ENCODE peak calls at places on chromosomes 3 and 15, in six cellular contexts. F, H, A, Y, T and X are unnamed samples.

GRCh38 chr3:101970915-101971314 is 121.6 kb downstream of the NFKBIZ start:
- DNase-seq in F (no peak), H (no peak), A (no peak), Y (no peak), T (no peak), X (no peak)

GRCh38 chr15:75177360-75178071 is 24.2 kb upstream of the C15orf39 start:
- DNase-seq in F (no peak), H (no peak), A (no peak), Y (no peak), T (no peak), X (no peak)

GRCh38 chr15:58545307-58546065 is 113.7 kb downstream of the LIPC start:
- DNase-seq in F (no peak), H (no peak), A (peak; percentile 17), Y (no peak), T (no peak), X (no peak)

GRCh38 chr3:144235489-144235888 is 263.9 kb downstream of the DIPK2A start:
- DNase-seq in F (no peak), H (no peak), A (no peak), Y (no peak), T (no peak), X (no peak)

GRCh38 chr15:93929375-93930094 is 301.8 kb upstream of the MCTP2 start:
- DNase-seq in F (peak; percentile 14), H (peak; percentile 37), A (peak; percentile 60), Y (no peak), T (no peak), X (peak; percentile 75)

GRCh38 chr15:72197460-72198409 is at the start of gene GRAMD2A:
- DNase-seq in F (peak; percentile 89), H (peak; percentile 32), A (no peak), Y (no peak), T (no peak), X (peak; percentile 82)

GRCh38 chr3:89340431-89340830 is 233.0 kb downstream of the EPHA3 start:
- DNase-seq in F (no peak), H (no peak), A (no peak), Y (no peak), T (no peak), X (no peak)

GRCh38 chr3:184656991-184657669 is 54.7 kb downstream of the MAGEF1 start:
- DNase-seq in F (no peak), H (no peak), A (peak; percentile 71), Y (no peak), T (no peak), X (peak; percentile 87)

GRCh38 chr3:117131259-117131658 is 421.7 kb downstream of the TUSC7 start:
- DNase-seq in F (no peak), H (peak; percentile 18), A (no peak), Y (no peak), T (no peak), X (no peak)

GRCh38 chr3:184323696-184324095 is 9.3 kb downstream of the EIF4G1 start:
- DNase-seq in F (no peak), H (no peak), A (no peak), Y (no peak), T (no peak), X (no peak)

GRCh38 chr3:127671523-127672428 is 976 bp upstream of the ABTB1 start:
- DNase-seq in F (peak; percentile 32), H (peak; percentile 23), A (no peak), Y (peak; percentile 82), T (peak; percentile 23), X (no peak)

DNA sequence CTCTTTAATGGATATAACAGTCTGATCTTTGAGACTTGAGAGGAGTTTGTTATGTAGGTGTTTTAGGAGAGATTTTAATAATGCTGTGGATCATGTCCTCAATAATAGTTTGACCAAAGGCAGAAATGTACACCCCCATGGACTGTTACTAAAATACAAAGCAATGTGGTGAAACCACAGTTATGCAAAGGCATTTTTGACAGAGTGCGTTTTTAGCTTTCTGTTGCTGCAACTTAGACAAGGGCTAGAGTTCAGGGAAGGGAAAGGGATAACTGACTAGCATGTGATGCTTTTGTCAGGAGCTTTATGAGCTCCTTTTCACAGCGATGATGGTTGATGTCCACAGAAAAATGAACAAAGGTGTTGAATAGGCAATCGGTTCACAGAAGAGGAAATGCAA is 3.6 kb upstream of the STARD5 start:
- DNase-seq in F (no peak), H (no peak), A (peak; percentile 91), Y (no peak), T (no peak), X (no peak)
- H3K4me3 ChIP-seq in F (no peak overlapping the region), H (no peak overlapping the region), A (no peak overlapping the region), Y (no peak overlapping the region), T (no peak overlapping the region), X (no peak overlapping the region)

DNA sequence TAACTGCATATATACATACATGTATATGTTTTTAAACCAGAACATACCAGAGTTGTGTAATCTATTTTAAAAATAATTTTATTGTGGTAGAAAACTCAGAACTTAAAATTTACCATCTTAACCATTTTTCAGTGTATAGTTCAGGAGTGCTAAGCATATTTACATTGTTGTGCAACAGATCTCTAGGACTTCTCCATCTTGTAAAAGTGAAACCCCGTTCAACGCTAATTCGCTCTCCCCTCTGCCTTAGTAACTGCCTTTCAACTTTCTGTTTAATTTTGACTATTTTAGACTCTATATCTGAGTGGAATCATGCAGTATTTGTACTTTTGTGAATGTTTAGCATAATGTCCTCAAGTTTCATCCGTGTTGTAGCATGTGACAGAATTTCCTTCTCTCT is 51.8 kb upstream of the SSR3 start:
- DNase-seq in F (no peak), H (no peak), A (no peak), Y (no peak), T (no peak), X (no peak)
- H3K4me3 ChIP-seq in F (peak overlapping the region; percentile 56), H (peak overlapping the region; percentile 65), A (no peak overlapping the region), Y (no peak overlapping the region), T (no peak overlapping the region), X (no peak overlapping the region)

DNA sequence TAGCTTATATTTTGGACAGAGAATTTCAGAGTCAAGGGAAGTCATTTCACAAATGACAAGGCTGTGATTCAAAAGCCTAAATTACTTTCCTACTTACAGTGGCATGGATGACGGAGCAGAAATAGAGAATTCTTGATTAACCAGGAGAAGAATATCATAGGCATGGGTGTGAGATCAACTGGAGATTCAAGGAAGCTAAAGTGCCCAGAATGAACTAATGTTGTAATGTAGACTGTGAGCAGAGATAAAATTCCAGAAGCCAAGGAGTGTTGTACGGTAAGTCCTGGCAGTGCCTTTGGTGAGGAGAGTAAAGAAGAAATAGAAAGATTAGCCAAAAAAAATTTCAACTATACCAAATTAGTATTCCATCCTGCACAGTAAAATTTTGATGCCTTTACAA is 76.0 kb downstream of the ZBTB20 start:
- DNase-seq in F (no peak), H (no peak), A (no peak), Y (no peak), T (no peak), X (no peak)
- H3K4me3 ChIP-seq in F (no peak overlapping the region), H (peak overlapping the region; percentile 18), A (no peak overlapping the region), Y (no peak overlapping the region), T (no peak overlapping the region), X (no peak overlapping the region)

GRCh38 chr15:81303241-81304225 is 20.4 kb downstream of the STARD5 start:
- DNase-seq in F (peak; percentile 63), H (no peak), A (peak; percentile 18), Y (peak; percentile 62), T (no peak), X (peak; percentile 48)
- H3K4me3 ChIP-seq in F (no peak overlapping the region), H (no peak overlapping the region), A (no peak overlapping the region), Y (peak overlapping the region; percentile 61), T (peak overlapping the region; percentile 85), X (no peak overlapping the region)

GRCh38 chr3:16912400-16913263 is 27.9 kb downstream of the PLCL2 start:
- DNase-seq in F (no peak), H (no peak), A (no peak), Y (no peak), T (no peak), X (no peak)
- H3K4me3 ChIP-seq in F (no peak overlapping the region), H (no peak overlapping the region), A (no peak overlapping the region), Y (no peak overlapping the region), T (no peak overlapping the region), X (no peak overlapping the region)

GRCh38 chr3:16266714-16267113 is 1.7 kb downstream of the OXNAD1 start:
- DNase-seq in F (no peak), H (no peak), A (no peak), Y (no peak), T (no peak), X (peak; percentile 77)

GRCh38 chr3:16262195-16262594 is 2.5 kb downstream of the DPH3 start:
- DNase-seq in F (no peak), H (no peak), A (no peak), Y (no peak), T (no peak), X (no peak)

GRCh38 chr3:16264708-16265454 is at the start of the genes DPH3 and OXNAD1:
- DNase-seq in F (peak; percentile 100), H (peak; percentile 100), A (peak; percentile 100), Y (peak; percentile 100), T (peak; percentile 98), X (peak; percentile 100)

GRCh38 chr3:16264174-16264707 is 502 bp downstream of the DPH3 start:
- DNase-seq in F (no peak), H (no peak), A (no peak), Y (peak; percentile 28), T (no peak), X (peak; percentile 6)

DNA sequence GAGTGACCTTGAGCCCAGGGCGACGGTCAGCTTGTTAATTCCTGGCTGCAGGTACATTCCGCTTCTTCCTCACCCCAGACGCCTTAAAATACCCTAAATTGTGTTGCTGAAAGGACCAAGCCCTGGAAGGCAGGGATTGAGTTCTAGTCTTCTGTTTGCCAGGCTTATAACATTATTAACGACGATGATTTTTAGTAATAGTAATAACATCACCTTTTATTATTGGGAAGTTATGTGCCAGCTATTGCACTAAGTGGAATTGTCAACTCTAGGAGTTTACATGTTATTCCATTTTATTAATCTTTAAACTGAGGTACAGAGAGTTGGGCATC is 409 bp downstream of the OXNAD1 start:
- DNase-seq in F (no peak), H (no peak), A (no peak), Y (no peak), T (no peak), X (no peak)
- H3K4me3 ChIP-seq in F (peak overlapping the region; percentile 92), H (peak overlapping the region; percentile 92), A (peak overlapping the region; percentile 81), Y (peak overlapping the region; percentile 72), T (peak overlapping the region; percentile 88), X (peak overlapping the region; percentile 93)